ENCODE peak calls at places on chromosomes 1 and 21, in five cellular contexts. One of them, this sample, is unnamed.

GRCh38 chr1:63779872-63780271 is 6.1 kb downstream of the ROR1 start:
- DNase-seq in lung: no peak
- DNase-seq in fibroblast of lung: no peak
- DNase-seq in HCT116: no peak
- DNase-seq in CD8-positive, alpha-beta T cell: no peak
- DNase-seq in this sample: no peak

GRCh38 chr1:29505537-29506220 is 269.4 kb downstream of the PTPRU start:
- DNase-seq in lung: peak
- DNase-seq in fibroblast of lung: no peak
- DNase-seq in HCT116: no peak
- DNase-seq in CD8-positive, alpha-beta T cell: no peak
- DNase-seq in this sample: no peak

GRCh38 chr1:216846339-216846738 is 123.1 kb upstream of the ESRRG start:
- DNase-seq in lung: no peak
- DNase-seq in fibroblast of lung: no peak
- DNase-seq in HCT116: no peak
- DNase-seq in CD8-positive, alpha-beta T cell: no peak
- DNase-seq in this sample: no peak

GRCh38 chr1:29291756-29292155 is 55.4 kb downstream of the PTPRU start:
- DNase-seq in lung: no peak
- DNase-seq in fibroblast of lung: no peak
- DNase-seq in HCT116: no peak
- DNase-seq in CD8-positive, alpha-beta T cell: no peak
- DNase-seq in this sample: no peak

GRCh38 chr1:89829186-89829585 is 8.4 kb downstream of the LRRC8D start:
- DNase-seq in lung: no peak
- DNase-seq in fibroblast of lung: no peak
- DNase-seq in HCT116: no peak
- DNase-seq in CD8-positive, alpha-beta T cell: no peak
- DNase-seq in this sample: no peak

GRCh38 chr1:63524166-63524565 is 841 bp downstream of the EFCAB7 start:
- DNase-seq in lung: no peak
- DNase-seq in fibroblast of lung: no peak
- DNase-seq in HCT116: no peak
- DNase-seq in CD8-positive, alpha-beta T cell: no peak
- DNase-seq in this sample: peak

GRCh38 chr1:31122101-31122735 is 56.7 kb upstream of the PUM1 start:
- DNase-seq in lung: no peak
- DNase-seq in fibroblast of lung: no peak
- DNase-seq in HCT116: no peak
- DNase-seq in CD8-positive, alpha-beta T cell: no peak
- DNase-seq in this sample: no peak

GRCh38 chr1:109314805-109315204 is 8.0 kb upstream of the MYBPHL start:
- DNase-seq in lung: no peak
- DNase-seq in fibroblast of lung: peak
- DNase-seq in HCT116: no peak
- DNase-seq in CD8-positive, alpha-beta T cell: no peak
- DNase-seq in this sample: peak

GRCh38 chr1:205314986-205315618 is 6.4 kb downstream of the NUAK2 start:
- DNase-seq in lung: no peak
- DNase-seq in fibroblast of lung: no peak
- DNase-seq in HCT116: no peak
- DNase-seq in CD8-positive, alpha-beta T cell: no peak
- DNase-seq in this sample: no peak

GRCh38 chr1:154222918-154223317 is 2.2 kb downstream of the UBAP2L start:
- DNase-seq in lung: no peak
- DNase-seq in fibroblast of lung: no peak
- DNase-seq in HCT116: no peak
- DNase-seq in CD8-positive, alpha-beta T cell: no peak
- DNase-seq in this sample: peak

GRCh38 chr1:17878837-17879236 is 123.7 kb downstream of the ACTL8 start:
- DNase-seq in lung: no peak
- DNase-seq in fibroblast of lung: peak
- DNase-seq in HCT116: no peak
- DNase-seq in CD8-positive, alpha-beta T cell: no peak
- DNase-seq in this sample: peak

GRCh38 chr1:53481456-53481855 is 22.3 kb downstream of the DMRTB1 start:
- DNase-seq in lung: no peak
- DNase-seq in fibroblast of lung: no peak
- DNase-seq in HCT116: no peak
- DNase-seq in CD8-positive, alpha-beta T cell: no peak
- DNase-seq in this sample: no peak

GRCh38 chr1:54577612-54578011 is 29.6 kb downstream of the ACOT11 start:
- DNase-seq in lung: peak
- DNase-seq in fibroblast of lung: peak
- DNase-seq in HCT116: no peak
- DNase-seq in CD8-positive, alpha-beta T cell: no peak
- DNase-seq in this sample: no peak

GRCh38 chr21:38319781-38320180 is 63.0 kb downstream of the KCNJ15 start:
- DNase-seq in lung: no peak
- DNase-seq in fibroblast of lung: peak
- DNase-seq in HCT116: no peak
- DNase-seq in CD8-positive, alpha-beta T cell: no peak
- DNase-seq in this sample: peak

GRCh38 chr1:177585492-177586220 is 384.2 kb downstream of the SEC16B start:
- DNase-seq in lung: no peak
- DNase-seq in fibroblast of lung: no peak
- DNase-seq in HCT116: no peak
- DNase-seq in CD8-positive, alpha-beta T cell: no peak
- DNase-seq in this sample: peak
- H3K27ac ChIP-seq in lung: no peak
- H3K27ac ChIP-seq in fibroblast of lung: no peak
- H3K27ac ChIP-seq in HCT116: no peak
- H3K27ac ChIP-seq in CD8-positive, alpha-beta T cell: no peak
- H3K27ac ChIP-seq in this sample: no peak

GRCh38 chr21:32521736-32522360 is 63.5 kb downstream of the TCP10L start:
- DNase-seq in lung: no peak
- DNase-seq in fibroblast of lung: no peak
- DNase-seq in HCT116: no peak
- DNase-seq in CD8-positive, alpha-beta T cell: no peak
- DNase-seq in this sample: no peak

GRCh38 chr21:32520885-32521735 is 64.2 kb downstream of the TCP10L start:
- DNase-seq in lung: peak
- DNase-seq in fibroblast of lung: peak
- DNase-seq in HCT116: no peak
- DNase-seq in CD8-positive, alpha-beta T cell: no peak
- DNase-seq in this sample: peak

GRCh38 chr21:32525282-32525681 is 60.0 kb downstream of the TCP10L start:
- DNase-seq in lung: no peak
- DNase-seq in fibroblast of lung: no peak
- DNase-seq in HCT116: no peak
- DNase-seq in CD8-positive, alpha-beta T cell: no peak
- DNase-seq in this sample: no peak

GRCh38 chr21:32524010-32524719 is 61.2 kb downstream of the TCP10L start:
- DNase-seq in lung: no peak
- DNase-seq in fibroblast of lung: peak
- DNase-seq in HCT116: no peak
- DNase-seq in CD8-positive, alpha-beta T cell: no peak
- DNase-seq in this sample: peak

DNA sequence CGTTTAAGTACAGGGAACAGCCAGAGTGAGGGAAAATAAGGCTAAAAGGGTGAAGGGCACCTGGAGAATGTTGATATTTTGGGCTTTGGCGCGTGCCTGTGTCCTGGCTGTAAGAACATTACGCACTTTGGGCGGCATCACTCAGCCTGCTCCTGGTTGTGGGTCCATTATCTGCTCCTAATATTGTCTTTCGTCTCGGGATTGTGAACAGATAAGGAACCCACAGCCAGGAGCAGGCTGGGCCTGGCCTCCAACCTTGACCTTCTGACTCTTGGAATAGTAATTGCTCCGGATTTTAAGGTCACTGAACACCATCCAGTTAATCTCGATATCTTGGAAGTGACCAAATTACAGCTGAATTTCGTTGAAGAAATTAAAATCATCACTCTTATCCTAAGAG is 61.9 kb downstream of the TCP10L start:
- DNase-seq in lung: no peak
- DNase-seq in fibroblast of lung: no peak
- DNase-seq in HCT116: no peak
- DNase-seq in CD8-positive, alpha-beta T cell: no peak
- DNase-seq in this sample: no peak
- H3K27ac ChIP-seq in lung: peak
- H3K27ac ChIP-seq in fibroblast of lung: no peak
- H3K27ac ChIP-seq in HCT116: no peak
- H3K27ac ChIP-seq in CD8-positive, alpha-beta T cell: no peak
- H3K27ac ChIP-seq in this sample: peak

GRCh38 chr1:61279570-61279969 is 197.2 kb downstream of the NFIA start:
- DNase-seq in lung: no peak
- DNase-seq in fibroblast of lung: no peak
- DNase-seq in HCT116: no peak
- DNase-seq in CD8-positive, alpha-beta T cell: no peak
- DNase-seq in this sample: peak

GRCh38 chr1:61280457-61280856 is 198.1 kb downstream of the NFIA start:
- DNase-seq in lung: no peak
- DNase-seq in fibroblast of lung: no peak
- DNase-seq in HCT116: no peak
- DNase-seq in CD8-positive, alpha-beta T cell: no peak
- DNase-seq in this sample: no peak

GRCh38 chr1:61274979-61275378 is 192.6 kb downstream of the NFIA start:
- DNase-seq in lung: no peak
- DNase-seq in fibroblast of lung: no peak
- DNase-seq in HCT116: no peak
- DNase-seq in CD8-positive, alpha-beta T cell: no peak
- DNase-seq in this sample: no peak

GRCh38 chr1:61278966-61279365 is 196.6 kb downstream of the NFIA start:
- DNase-seq in lung: no peak
- DNase-seq in fibroblast of lung: no peak
- DNase-seq in HCT116: no peak
- DNase-seq in CD8-positive, alpha-beta T cell: no peak
- DNase-seq in this sample: no peak

DNA sequence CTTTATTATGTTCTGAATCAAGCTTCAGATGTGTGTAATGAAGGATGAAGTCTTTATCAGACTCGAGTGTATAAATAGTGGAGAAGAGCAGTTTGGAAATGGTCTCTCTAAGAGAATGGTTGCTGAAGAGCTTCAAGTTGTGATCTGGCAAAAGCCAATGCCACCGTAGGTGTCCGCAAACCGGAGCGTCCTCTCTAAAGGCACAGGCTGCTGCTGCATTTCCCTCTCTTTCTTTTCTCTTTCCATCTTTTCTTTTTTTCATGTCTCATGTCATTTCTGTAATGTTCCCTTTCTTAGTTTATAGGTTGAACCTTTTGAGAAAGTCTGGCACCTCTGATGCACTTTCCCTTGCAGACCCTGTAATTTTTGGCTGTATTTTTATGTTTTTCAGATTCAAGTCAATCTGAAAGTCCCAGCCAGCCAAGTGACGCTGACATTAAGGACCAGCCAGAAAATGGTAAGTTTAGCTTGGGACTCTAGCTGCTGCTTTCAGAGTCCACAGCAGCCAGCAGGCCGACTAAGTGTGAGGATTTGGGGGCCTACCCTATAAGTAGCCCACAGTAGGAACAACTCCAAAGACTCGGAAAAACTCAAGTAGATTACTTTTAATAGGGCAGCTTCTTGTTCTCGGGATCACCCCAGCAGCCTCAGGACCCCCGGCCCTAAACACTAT is 194.9 kb downstream of the NFIA start:
- DNase-seq in lung: no peak
- DNase-seq in fibroblast of lung: no peak
- DNase-seq in HCT116: no peak
- DNase-seq in CD8-positive, alpha-beta T cell: no peak
- DNase-seq in this sample: peak
- H3K27ac ChIP-seq in lung: peak
- H3K27ac ChIP-seq in fibroblast of lung: no peak
- H3K27ac ChIP-seq in HCT116: no peak
- H3K27ac ChIP-seq in CD8-positive, alpha-beta T cell: no peak
- H3K27ac ChIP-seq in this sample: no peak

DNA sequence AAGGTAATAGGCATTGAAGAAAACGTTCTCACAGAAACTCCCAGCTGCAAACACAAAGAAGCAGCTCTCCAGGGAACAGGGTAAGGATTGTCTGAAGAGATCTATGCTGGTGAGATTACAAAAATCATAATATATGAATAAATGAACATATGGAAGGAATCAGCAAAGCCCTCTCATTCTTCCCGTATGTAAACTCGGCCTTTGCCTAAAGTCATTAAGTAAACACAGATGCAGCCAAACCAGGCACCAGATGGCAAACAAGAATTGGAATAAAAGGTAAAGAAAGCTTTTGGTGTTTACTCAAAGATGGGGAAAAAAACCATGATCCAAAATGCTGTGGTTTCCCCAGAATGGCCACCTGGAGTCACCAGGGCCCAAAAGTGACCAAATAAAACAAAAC is 76.6 kb upstream of the HOOK1 start:
- DNase-seq in lung: no peak
- DNase-seq in fibroblast of lung: peak
- DNase-seq in HCT116: no peak
- DNase-seq in CD8-positive, alpha-beta T cell: no peak
- DNase-seq in this sample: peak
- H3K27ac ChIP-seq in lung: no peak
- H3K27ac ChIP-seq in fibroblast of lung: peak
- H3K27ac ChIP-seq in HCT116: no peak
- H3K27ac ChIP-seq in CD8-positive, alpha-beta T cell: no peak
- H3K27ac ChIP-seq in this sample: no peak

GRCh38 chr1:224563666-224564065 is 52.5 kb upstream of the CNIH3 start:
- DNase-seq in lung: no peak
- DNase-seq in fibroblast of lung: no peak
- DNase-seq in HCT116: no peak
- DNase-seq in CD8-positive, alpha-beta T cell: no peak
- DNase-seq in this sample: no peak
- H3K27ac ChIP-seq in lung: no peak
- H3K27ac ChIP-seq in fibroblast of lung: no peak
- H3K27ac ChIP-seq in HCT116: no peak
- H3K27ac ChIP-seq in CD8-positive, alpha-beta T cell: no peak
- H3K27ac ChIP-seq in this sample: no peak

This sample was measured in GM23248.